ENCODE peak calls at places on chromosomes 13 and 19, in ten cellular contexts. L, D, Y, O, S, K, X, C, P and W are unnamed samples.

GRCh38 chr13:46126552-46127171 is 21.8 kb upstream of the CPB2 start:
- DNase-seq in K (peak; percentile 57), S (no peak), D (peak; percentile 68), L (peak; percentile 55), X (peak; percentile 66), C (peak; percentile 85), O (peak; percentile 91), Y (peak; percentile 83), P (peak; percentile 75), W (peak; percentile 90)

GRCh38 chr19:1512671-1513491 is at the start of gene ADAMTSL5:
- DNase-seq in S (no peak), O (no peak), D (peak; percentile 68), P (peak; percentile 40), K (no peak), L (peak; percentile 41), C (no peak), Y (peak; percentile 45), X (peak; percentile 85), W (peak; percentile 74)

GRCh38 chr19:4149518-4150288 is 3.7 kb upstream of the CREB3L3 start:
- DNase-seq in P (peak; percentile 75), C (no peak), K (no peak), Y (no peak), L (no peak), X (no peak), S (no peak), D (peak; percentile 4), O (no peak), W (no peak)

GRCh38 chr19:6572217-6572616 is 18.7 kb downstream of the CD70 start:
- DNase-seq in P (no peak), K (no peak), S (no peak), C (no peak), X (no peak), D (no peak), L (no peak), Y (no peak), O (no peak), W (peak; percentile 96)

GRCh38 chr19:17215125-17215971 is at the start of gene USE1:
- DNase-seq in O (peak; percentile 93), C (peak; percentile 78), Y (peak; percentile 87), X (peak; percentile 95), D (peak; percentile 97), L (peak; percentile 76), K (peak; percentile 84), P (peak; percentile 86), S (peak; percentile 63), W (peak; percentile 94)

GRCh38 chr19:2850256-2850925 is 9.1 kb downstream of the ZNF555 start:
- DNase-seq in C (no peak), O (no peak), S (no peak), Y (no peak), P (no peak), X (no peak), L (no peak), K (no peak), D (no peak), W (no peak)

GRCh38 chr13:38348890-38349289 is 761 bp upstream of the UFM1 start:
- DNase-seq in X (no peak), D (no peak), K (no peak), Y (no peak), C (no peak), P (no peak), L (peak; percentile 9), S (no peak), O (no peak), W (peak; percentile 26)

GRCh38 chr13:31756346-31756745 is 17.0 kb downstream of the RXFP2 start:
- DNase-seq in C (no peak), X (no peak), S (no peak), Y (no peak), P (no peak), K (no peak), L (no peak), O (no peak), D (no peak), W (no peak)

GRCh38 chr19:12155324-12155723 is 1.2 kb downstream of the ZNF625 start:
- DNase-seq in K (no peak), S (no peak), C (peak; percentile 9), P (no peak), O (no peak), X (no peak), D (no peak), Y (no peak), L (no peak), W (no peak)

GRCh38 chr19:12159773-12160414 is 3.0 kb upstream of the ZNF136 start:
- DNase-seq in K (no peak), X (peak; percentile 64), D (peak; percentile 48), P (no peak), S (no peak), Y (peak; percentile 57), C (no peak), L (no peak), O (no peak), W (peak; percentile 2)

GRCh38 chr19:12156254-12157058 is at the start of gene ZNF625:
- DNase-seq in C (peak; percentile 75), K (no peak), D (peak; percentile 97), O (peak; percentile 95), S (peak; percentile 39), P (peak; percentile 90), L (no peak), X (no peak), Y (peak; percentile 97), W (peak; percentile 58)
- TF ChIP-seq MAX in C (no peak), K (no peak), D (peak; percentile 61), O (no peak), S (peak; percentile 18), P (peak; percentile 56), L (no peak), X (no peak), Y (peak; percentile 44), W (no peak)

DNA sequence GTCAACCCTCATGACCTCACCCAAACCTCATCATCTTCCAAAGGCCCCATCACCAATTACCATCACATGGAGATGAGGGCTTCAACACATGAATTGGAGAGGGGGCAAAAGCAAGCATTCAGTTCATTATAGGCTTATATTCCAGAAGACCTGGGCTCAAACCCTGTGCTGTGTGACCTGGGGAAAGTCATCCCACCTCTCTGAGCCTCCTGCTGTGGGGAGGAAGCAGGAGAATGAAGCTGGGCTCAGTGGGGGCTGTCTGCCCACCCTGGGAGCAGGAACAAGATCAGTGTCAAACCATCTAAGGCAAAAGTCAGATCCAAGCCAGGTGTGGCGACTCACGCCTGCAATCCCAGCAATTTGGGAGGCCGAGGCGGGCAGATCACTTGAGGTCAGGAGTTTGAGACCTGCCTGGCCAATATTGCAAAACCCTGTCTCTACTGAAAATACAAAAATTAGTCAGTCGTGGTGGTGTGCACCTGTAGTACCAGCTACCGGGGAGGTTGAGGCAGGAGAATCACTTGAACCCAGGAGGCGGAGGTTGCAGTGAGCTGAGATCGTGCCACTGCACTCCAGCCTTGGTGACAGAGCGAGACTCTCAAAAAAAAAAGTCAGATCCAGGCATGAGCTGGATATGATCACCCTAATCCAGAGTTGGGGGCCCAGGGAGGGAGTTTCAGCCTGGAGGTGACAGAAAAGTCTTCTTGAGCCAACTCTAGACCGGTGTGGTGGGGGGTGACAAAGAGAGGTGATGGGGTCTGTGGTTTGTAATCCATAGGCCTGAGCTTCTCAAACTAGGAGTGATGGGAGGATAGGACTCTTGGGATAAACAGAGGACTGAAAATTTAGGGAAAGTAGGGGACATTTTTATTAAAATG is 1.6 kb upstream of the TPM4 start:
- DNase-seq in S (no peak), O (peak; percentile 38), L (no peak), C (no peak), Y (no peak), X (no peak), P (no peak), D (no peak), K (no peak), W (no peak)
- TF ChIP-seq MAX in S (no peak), O (no peak), L (no peak), C (no peak), Y (no peak), X (no peak), P (no peak), D (no peak), K (no peak), W (no peak)

GRCh38 chr19:38657633-38658222 is 10.3 kb downstream of the ACTN4 start:
- DNase-seq in S (no peak), P (no peak), K (peak; percentile 71), Y (no peak), D (no peak), C (peak; percentile 36), O (no peak), X (no peak), L (peak; percentile 96), W (no peak)

GRCh38 chr19:38654478-38655079 is 7.1 kb downstream of the ACTN4 start:
- DNase-seq in O (no peak), K (no peak), L (no peak), X (no peak), C (peak; percentile 78), P (no peak), S (no peak), Y (no peak), D (no peak), W (no peak)

GRCh38 chr19:38658462-38659306 is 11.2 kb downstream of the ACTN4 start:
- DNase-seq in P (peak; percentile 95), K (peak; percentile 83), Y (no peak), C (peak; percentile 98), D (no peak), S (no peak), X (no peak), O (no peak), L (peak; percentile 99), W (no peak)

GRCh38 chr19:38655148-38655824 is 7.8 kb downstream of the ACTN4 start:
- DNase-seq in C (no peak), K (no peak), S (no peak), P (no peak), X (no peak), D (no peak), O (no peak), L (no peak), Y (no peak), W (no peak)

DNA sequence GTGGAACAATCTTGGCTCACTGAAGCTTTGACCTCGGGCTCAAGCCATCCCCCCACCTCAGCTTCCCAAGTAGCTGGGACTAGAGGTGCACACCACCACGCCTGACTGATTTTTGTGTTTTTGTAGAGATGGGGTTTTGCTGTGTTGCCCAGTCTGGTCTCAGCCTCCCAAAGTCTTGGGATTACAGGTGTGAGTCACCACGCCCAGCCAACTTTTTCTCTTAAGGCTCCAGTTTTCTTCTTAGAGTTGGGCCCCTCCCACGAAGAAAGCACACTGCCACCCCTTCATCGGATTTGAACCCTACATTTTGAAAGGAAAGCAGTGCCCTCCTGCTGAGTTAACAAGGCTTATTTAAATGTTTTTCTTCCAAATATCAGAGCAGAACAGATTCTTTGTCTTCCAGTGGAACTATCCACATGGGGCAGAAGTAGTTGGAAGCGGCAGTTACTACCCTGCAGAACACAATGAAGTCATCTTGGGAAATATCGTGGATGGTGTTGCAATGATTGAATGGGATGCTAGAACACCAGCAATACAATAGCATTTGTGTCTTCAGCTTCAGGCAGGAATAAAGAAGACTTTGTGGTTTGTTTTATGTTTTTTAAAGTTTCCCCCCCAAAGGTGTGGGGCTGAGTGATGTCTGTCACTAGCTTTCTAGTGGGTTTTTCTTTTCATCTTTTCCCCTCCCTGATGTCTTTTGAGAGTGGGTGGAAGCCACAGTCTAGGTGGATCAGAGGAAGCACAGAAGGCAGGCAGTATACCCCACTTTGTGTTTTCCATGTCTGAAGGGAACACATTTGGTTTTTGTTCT is 8.9 kb downstream of the ACTN4 start:
- DNase-seq in O (no peak), X (no peak), Y (no peak), S (no peak), K (no peak), P (peak; percentile 95), L (no peak), C (no peak), D (no peak), W (peak; percentile 61)
- TF ChIP-seq MAX in O (no peak), X (no peak), Y (no peak), S (no peak), K (no peak), P (no peak), L (no peak), C (no peak), D (no peak), W (no peak)

DNA sequence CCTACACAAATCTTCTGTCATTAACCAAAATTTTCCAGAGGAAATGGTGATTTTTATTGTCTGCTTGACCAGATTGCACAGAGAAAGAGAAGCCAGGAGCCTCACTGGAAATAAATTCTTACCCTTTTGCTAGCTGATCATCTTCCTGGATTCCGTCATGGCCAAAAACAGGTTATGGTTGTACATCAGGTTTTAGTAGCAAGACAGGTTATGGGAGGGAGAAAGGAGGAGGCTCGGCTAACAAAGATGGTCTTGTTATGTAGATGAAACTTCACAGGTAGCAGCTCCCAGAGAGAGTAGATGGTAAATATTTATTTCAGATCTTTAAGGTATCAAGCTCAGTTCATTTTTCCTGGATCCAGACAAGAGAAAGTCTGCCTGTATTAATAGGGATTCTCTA is 19.7 kb upstream of the CEACAM3 start:
- DNase-seq in K (no peak), X (no peak), D (no peak), Y (no peak), S (no peak), O (no peak), L (no peak), P (no peak), C (no peak), W (no peak)
- TF ChIP-seq MAX in K (no peak), X (no peak), D (no peak), Y (no peak), S (no peak), O (no peak), L (no peak), P (no peak), C (no peak), W (no peak)